ENCODE peak calls at places on chromosomes 11 and 22, in ten cellular contexts. One of them, this sample, is unnamed.

GRCh38 chr11:13691296-13691899 is 22.9 kb downstream of the FAR1 start:
- DNase-seq in IMR-90: no peak
- DNase-seq in uterus: no peak
- DNase-seq in GM12878: no peak
- DNase-seq in upper lobe of left lung: no peak
- DNase-seq in prostate gland: no peak
- DNase-seq in ovary: no peak
- DNase-seq in stomach: no peak
- DNase-seq in sigmoid colon: no peak
- DNase-seq in transverse colon: no peak
- DNase-seq in this sample: no peak

GRCh38 chr11:58465690-58466089 is 23.7 kb upstream of the OR5B12 start:
- DNase-seq in IMR-90: no peak
- DNase-seq in uterus: no peak
- DNase-seq in GM12878: no peak
- DNase-seq in upper lobe of left lung: no peak
- DNase-seq in prostate gland: no peak
- DNase-seq in ovary: no peak
- DNase-seq in stomach: no peak
- DNase-seq in sigmoid colon: no peak
- DNase-seq in transverse colon: no peak
- DNase-seq in this sample: no peak

GRCh38 chr11:45961841-45962240 is 39.4 kb downstream of the LARGE2 start:
- DNase-seq in IMR-90: no peak
- DNase-seq in uterus: no peak
- DNase-seq in GM12878: no peak
- DNase-seq in upper lobe of left lung: no peak
- DNase-seq in prostate gland: no peak
- DNase-seq in ovary: no peak
- DNase-seq in stomach: no peak
- DNase-seq in sigmoid colon: no peak
- DNase-seq in transverse colon: no peak
- DNase-seq in this sample: no peak

GRCh38 chr11:2422461-2423156 is 21.7 kb downstream of the TRPM5 start:
- DNase-seq in IMR-90: no peak
- DNase-seq in uterus: no peak
- DNase-seq in GM12878: no peak
- DNase-seq in upper lobe of left lung: peak; percentile 65
- DNase-seq in prostate gland: no peak
- DNase-seq in ovary: no peak
- DNase-seq in stomach: no peak
- DNase-seq in sigmoid colon: no peak
- DNase-seq in transverse colon: no peak
- DNase-seq in this sample: no peak

GRCh38 chr11:112806876-112807275 is 154.3 kb upstream of the NCAM1 start:
- DNase-seq in IMR-90: no peak
- DNase-seq in uterus: no peak
- DNase-seq in GM12878: no peak
- DNase-seq in upper lobe of left lung: no peak
- DNase-seq in prostate gland: no peak
- DNase-seq in ovary: no peak
- DNase-seq in stomach: no peak
- DNase-seq in sigmoid colon: no peak
- DNase-seq in transverse colon: no peak
- DNase-seq in this sample: no peak

GRCh38 chr11:68432874-68433273 is 27.7 kb upstream of the PPP6R3 start:
- DNase-seq in IMR-90: no peak
- DNase-seq in uterus: no peak
- DNase-seq in GM12878: no peak
- DNase-seq in upper lobe of left lung: no peak
- DNase-seq in prostate gland: no peak
- DNase-seq in ovary: no peak
- DNase-seq in stomach: no peak
- DNase-seq in sigmoid colon: no peak
- DNase-seq in transverse colon: no peak
- DNase-seq in this sample: no peak

GRCh38 chr11:93821617-93822016 is 28.8 kb downstream of the VSTM5 start:
- DNase-seq in IMR-90: no peak
- DNase-seq in uterus: no peak
- DNase-seq in GM12878: no peak
- DNase-seq in upper lobe of left lung: no peak
- DNase-seq in prostate gland: no peak
- DNase-seq in ovary: no peak
- DNase-seq in stomach: no peak
- DNase-seq in sigmoid colon: no peak
- DNase-seq in transverse colon: no peak
- DNase-seq in this sample: no peak

GRCh38 chr22:30190619-30191018 is 55.9 kb downstream of the LIF start:
- DNase-seq in IMR-90: no peak
- DNase-seq in uterus: no peak
- DNase-seq in GM12878: no peak
- DNase-seq in upper lobe of left lung: no peak
- DNase-seq in prostate gland: no peak
- DNase-seq in ovary: no peak
- DNase-seq in stomach: no peak
- DNase-seq in sigmoid colon: no peak
- DNase-seq in transverse colon: no peak
- DNase-seq in this sample: no peak

GRCh38 chr11:108160970-108161566 is 39.7 kb downstream of the ACAT1 start:
- DNase-seq in IMR-90: no peak
- DNase-seq in uterus: no peak
- DNase-seq in GM12878: peak; percentile 36
- DNase-seq in upper lobe of left lung: no peak
- DNase-seq in prostate gland: no peak
- DNase-seq in ovary: no peak
- DNase-seq in stomach: no peak
- DNase-seq in sigmoid colon: no peak
- DNase-seq in transverse colon: no peak
- DNase-seq in this sample: no peak

GRCh38 chr22:50148991-50149721 is 21.4 kb upstream of the PANX2 start:
- DNase-seq in IMR-90: peak; percentile 45
- DNase-seq in uterus: no peak
- DNase-seq in GM12878: peak; percentile 35
- DNase-seq in upper lobe of left lung: peak; percentile 84
- DNase-seq in prostate gland: peak; percentile 59
- DNase-seq in ovary: no peak
- DNase-seq in stomach: peak; percentile 78
- DNase-seq in sigmoid colon: no peak
- DNase-seq in transverse colon: peak; percentile 73
- DNase-seq in this sample: peak; percentile 12

GRCh38 chr22:22182990-22183264 is 61.7 kb upstream of the VPREB1 start:
- DNase-seq in IMR-90: no peak
- DNase-seq in uterus: no peak
- DNase-seq in GM12878: no peak
- DNase-seq in upper lobe of left lung: no peak
- DNase-seq in prostate gland: no peak
- DNase-seq in ovary: no peak
- DNase-seq in stomach: no peak
- DNase-seq in sigmoid colon: no peak
- DNase-seq in transverse colon: no peak
- DNase-seq in this sample: no peak

GRCh38 chr22:22185217-22185616 is 59.4 kb upstream of the VPREB1 start:
- DNase-seq in IMR-90: no peak
- DNase-seq in uterus: no peak
- DNase-seq in GM12878: no peak
- DNase-seq in upper lobe of left lung: no peak
- DNase-seq in prostate gland: no peak
- DNase-seq in ovary: no peak
- DNase-seq in stomach: no peak
- DNase-seq in sigmoid colon: no peak
- DNase-seq in transverse colon: no peak
- DNase-seq in this sample: no peak

GRCh38 chr22:22184277-22184807 is 60.2 kb upstream of the VPREB1 start:
- DNase-seq in IMR-90: no peak
- DNase-seq in uterus: no peak
- DNase-seq in GM12878: no peak
- DNase-seq in upper lobe of left lung: no peak
- DNase-seq in prostate gland: no peak
- DNase-seq in ovary: no peak
- DNase-seq in stomach: no peak
- DNase-seq in sigmoid colon: no peak
- DNase-seq in transverse colon: no peak
- DNase-seq in this sample: no peak

GRCh38 chr22:22187299-22187698 is 57.3 kb upstream of the VPREB1 start:
- DNase-seq in IMR-90: no peak
- DNase-seq in uterus: no peak
- DNase-seq in GM12878: no peak
- DNase-seq in upper lobe of left lung: no peak
- DNase-seq in prostate gland: no peak
- DNase-seq in ovary: no peak
- DNase-seq in stomach: no peak
- DNase-seq in sigmoid colon: no peak
- DNase-seq in transverse colon: no peak
- DNase-seq in this sample: no peak

GRCh38 chr22:22185844-22186499 is 58.6 kb upstream of the VPREB1 start:
- DNase-seq in IMR-90: no peak
- DNase-seq in uterus: no peak
- DNase-seq in GM12878: no peak
- DNase-seq in upper lobe of left lung: no peak
- DNase-seq in prostate gland: no peak
- DNase-seq in ovary: no peak
- DNase-seq in stomach: no peak
- DNase-seq in sigmoid colon: no peak
- DNase-seq in transverse colon: no peak
- DNase-seq in this sample: no peak
- H3K27me3 ChIP-seq in IMR-90: peaks cover 34% of the 10 kb centered on the region
- H3K27me3 ChIP-seq in uterus: no peaks in the 10 kb centered on the region
- H3K27me3 ChIP-seq in GM12878: no peaks in the 10 kb centered on the region
- H3K27me3 ChIP-seq in upper lobe of left lung: no peaks in the 10 kb centered on the region
- H3K27me3 ChIP-seq in prostate gland: peaks cover 3% of the 10 kb centered on the region
- H3K27me3 ChIP-seq in ovary: no peaks in the 10 kb centered on the region
- H3K27me3 ChIP-seq in stomach: no peaks in the 10 kb centered on the region
- H3K27me3 ChIP-seq in sigmoid colon: peaks cover 3% of the 10 kb centered on the region
- H3K27me3 ChIP-seq in transverse colon: peaks cover 46% of the 10 kb centered on the region
- H3K27me3 ChIP-seq in this sample: peaks cover 11% of the 10 kb centered on the region

DNA sequence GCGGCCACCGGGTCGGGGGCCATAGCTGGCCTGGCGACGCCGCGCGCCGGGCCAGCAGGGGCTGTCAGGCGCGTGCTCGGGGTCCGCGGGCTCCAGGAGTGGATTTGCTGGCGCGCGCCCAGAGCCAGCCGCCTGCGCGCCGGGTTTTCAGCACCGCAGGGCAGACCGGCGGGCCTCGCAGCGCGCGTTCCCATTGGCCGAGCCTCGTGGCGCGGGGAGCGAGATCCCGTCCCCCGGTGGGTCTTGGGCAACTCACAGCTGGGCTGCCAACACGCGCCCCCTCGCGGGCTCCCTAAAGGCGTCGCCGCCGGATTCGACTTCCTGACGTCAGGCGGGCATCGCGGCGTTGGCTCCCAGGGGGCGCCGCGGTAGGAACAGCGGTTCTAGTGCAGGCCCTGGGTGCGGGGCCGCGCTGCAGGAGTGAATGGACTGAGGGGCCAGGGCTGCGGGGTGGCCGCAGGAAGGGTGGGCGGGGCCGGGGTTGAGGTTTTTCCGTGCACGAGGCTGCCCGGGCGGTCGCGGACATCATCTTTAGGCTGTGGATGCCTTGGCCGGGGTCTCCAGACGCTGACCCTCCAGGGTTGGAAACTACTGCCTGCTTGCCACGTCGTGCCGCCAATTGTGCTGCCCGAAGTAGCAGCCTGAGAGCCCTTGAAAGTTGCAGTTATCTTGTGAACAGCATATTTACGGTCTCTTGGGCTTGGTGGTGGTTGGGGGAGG is at the start of gene FADS1:
- DNase-seq in IMR-90: peak; percentile 92
- DNase-seq in uterus: peak; percentile 93
- DNase-seq in GM12878: peak; percentile 60
- DNase-seq in upper lobe of left lung: peak; percentile 97
- DNase-seq in prostate gland: peak; percentile 64
- DNase-seq in ovary: peak; percentile 92
- DNase-seq in stomach: peak; percentile 83
- DNase-seq in sigmoid colon: peak; percentile 96
- DNase-seq in transverse colon: peak; percentile 83
- DNase-seq in this sample: peak; percentile 70
- TF ChIP-seq POLR2A in IMR-90: peak; percentile 15
- TF ChIP-seq POLR2A in uterus: peak; percentile 77
- TF ChIP-seq POLR2A in GM12878: peak; percentile 60
- TF ChIP-seq POLR2A in upper lobe of left lung: no peak
- TF ChIP-seq POLR2A in prostate gland: no peak
- TF ChIP-seq POLR2A in ovary: peak; percentile 45
- TF ChIP-seq POLR2A in stomach: no peak
- TF ChIP-seq POLR2A in sigmoid colon: peak; percentile 6
- TF ChIP-seq POLR2A in transverse colon: peak; percentile 14
- TF ChIP-seq POLR2A in this sample: peak; percentile 75

GRCh38 chr22:24494535-24495364 is at the start of gene UPB1:
- DNase-seq in IMR-90: no peak
- DNase-seq in uterus: no peak
- DNase-seq in GM12878: no peak
- DNase-seq in upper lobe of left lung: peak; percentile 85
- DNase-seq in prostate gland: no peak
- DNase-seq in ovary: no peak
- DNase-seq in stomach: no peak
- DNase-seq in sigmoid colon: no peak
- DNase-seq in transverse colon: no peak
- DNase-seq in this sample: no peak

GRCh38 chr22:24495365-24495675 is 188 bp downstream of the UPB1 start:
- DNase-seq in IMR-90: no peak
- DNase-seq in uterus: no peak
- DNase-seq in GM12878: no peak
- DNase-seq in upper lobe of left lung: no peak
- DNase-seq in prostate gland: no peak
- DNase-seq in ovary: no peak
- DNase-seq in stomach: no peak
- DNase-seq in sigmoid colon: no peak
- DNase-seq in transverse colon: no peak
- DNase-seq in this sample: no peak

GRCh38 chr22:24497879-24498278 is 2.7 kb downstream of the UPB1 start:
- DNase-seq in IMR-90: no peak
- DNase-seq in uterus: no peak
- DNase-seq in GM12878: no peak
- DNase-seq in upper lobe of left lung: no peak
- DNase-seq in prostate gland: no peak
- DNase-seq in ovary: no peak
- DNase-seq in stomach: no peak
- DNase-seq in sigmoid colon: no peak
- DNase-seq in transverse colon: no peak
- DNase-seq in this sample: no peak

GRCh38 chr22:24496661-24497060 is 1.5 kb downstream of the UPB1 start:
- DNase-seq in IMR-90: no peak
- DNase-seq in uterus: no peak
- DNase-seq in GM12878: no peak
- DNase-seq in upper lobe of left lung: no peak
- DNase-seq in prostate gland: no peak
- DNase-seq in ovary: no peak
- DNase-seq in stomach: no peak
- DNase-seq in sigmoid colon: no peak
- DNase-seq in transverse colon: no peak
- DNase-seq in this sample: no peak

GRCh38 chr22:24496234-24496633 is 1.1 kb downstream of the UPB1 start:
- DNase-seq in IMR-90: no peak
- DNase-seq in uterus: no peak
- DNase-seq in GM12878: no peak
- DNase-seq in upper lobe of left lung: no peak
- DNase-seq in prostate gland: no peak
- DNase-seq in ovary: no peak
- DNase-seq in stomach: no peak
- DNase-seq in sigmoid colon: no peak
- DNase-seq in transverse colon: no peak
- DNase-seq in this sample: no peak
- H3K27me3 ChIP-seq in IMR-90: peaks cover 54% of the 10 kb centered on the region
- H3K27me3 ChIP-seq in uterus: no peaks in the 10 kb centered on the region
- H3K27me3 ChIP-seq in GM12878: no peaks in the 10 kb centered on the region
- H3K27me3 ChIP-seq in upper lobe of left lung: peaks cover 6% of the 10 kb centered on the region
- H3K27me3 ChIP-seq in prostate gland: no peaks in the 10 kb centered on the region
- H3K27me3 ChIP-seq in ovary: no peaks in the 10 kb centered on the region
- H3K27me3 ChIP-seq in stomach: peaks cover 15% of the 10 kb centered on the region
- H3K27me3 ChIP-seq in sigmoid colon: peaks cover 24% of the 10 kb centered on the region
- H3K27me3 ChIP-seq in transverse colon: peaks cover 42% of the 10 kb centered on the region
- H3K27me3 ChIP-seq in this sample: no peaks in the 10 kb centered on the region

GRCh38 chr22:41285820-41286638 is at the start of gene RANGAP1:
- DNase-seq in IMR-90: peak; percentile 98
- DNase-seq in uterus: peak; percentile 96
- DNase-seq in GM12878: peak; percentile 98
- DNase-seq in upper lobe of left lung: peak; percentile 99
- DNase-seq in prostate gland: peak; percentile 98
- DNase-seq in ovary: peak; percentile 98
- DNase-seq in stomach: peak; percentile 98
- DNase-seq in sigmoid colon: peak; percentile 98
- DNase-seq in transverse colon: peak; percentile 99
- DNase-seq in this sample: peak; percentile 91
- TF ChIP-seq POLR2A in IMR-90: peak; percentile 95
- TF ChIP-seq POLR2A in uterus: peak; percentile 57
- TF ChIP-seq POLR2A in GM12878: peak; percentile 92
- TF ChIP-seq POLR2A in upper lobe of left lung: peak; percentile 63
- TF ChIP-seq POLR2A in prostate gland: peak; percentile 87
- TF ChIP-seq POLR2A in ovary: peak; percentile 23
- TF ChIP-seq POLR2A in stomach: no peak
- TF ChIP-seq POLR2A in sigmoid colon: peak; percentile 68
- TF ChIP-seq POLR2A in transverse colon: peak; percentile 84
- TF ChIP-seq POLR2A in this sample: no peak

This sample was measured in tibial nerve.